ENCODE peak calls at places on chromosomes 2 and 18, in eight cellular contexts. S is adrenal gland, P is A549, I is OCI-LY7, K is IMR-90, E is colonic mucosa, A is A673, Y is stomach. T is an unnamed sample. For H3K4me1, the result is how much of the 10 kb centered on the place peaks cover.

GRCh38 chr2:59196511-59196910 is 955.4 kb upstream of the FANCL start:
- DNase-seq in S (no peak), P (no peak), I (no peak), K (peak), E (no peak), A (no peak), Y (no peak), T (no peak)

GRCh38 chr2:68849579-68850030 is 21.6 kb downstream of the BMP10 start:
- DNase-seq in S (no peak), P (peak), I (no peak), K (peak), E (no peak), A (peak), Y (no peak), T (no peak)

GRCh38 chr2:73283545-73284295 is 558 bp downstream of the FBXO41 start:
- DNase-seq in S (no peak), P (no peak), I (peak), K (no peak), E (no peak), A (peak), Y (no peak), T (no peak)

GRCh38 chr2:46669996-46670793 is 190.8 kb downstream of the TMEM247 start:
- DNase-seq in S (no peak), P (peak), I (no peak), K (peak), E (no peak), A (peak), Y (no peak), T (no peak)

GRCh38 chr2:44802409-44803099 is 138.9 kb upstream of the SIX3 start:
- DNase-seq in S (no peak), P (no peak), I (no peak), K (no peak), E (no peak), A (peak), Y (peak), T (no peak)

GRCh38 chr2:236568922-236569592 is 568 bp upstream of the ACKR3 start:
- DNase-seq in S (no peak), P (no peak), I (no peak), K (no peak), E (no peak), A (no peak), Y (no peak), T (no peak)

GRCh38 chr2:85669549-85669948 is 1.6 kb upstream of the SFTPB start:
- DNase-seq in S (no peak), P (no peak), I (peak), K (no peak), E (no peak), A (no peak), Y (no peak), T (no peak)

GRCh38 chr2:39202639-39203369 is 41.0 kb downstream of the CDKL4 start:
- DNase-seq in S (no peak), P (no peak), I (no peak), K (peak), E (no peak), A (peak), Y (no peak), T (no peak)

GRCh38 chr18:43606800-43607199 is 329.5 kb upstream of the SYT4 start:
- DNase-seq in S (no peak), P (no peak), I (no peak), K (no peak), E (no peak), A (no peak), Y (no peak), T (no peak)

GRCh38 chr18:26741041-26741440 is 124.5 kb downstream of the AQP4 start:
- DNase-seq in S (peak), P (no peak), I (no peak), K (no peak), E (no peak), A (no peak), Y (no peak), T (no peak)

GRCh38 chr2:54557601-54558187 is 101.6 kb downstream of the SPTBN1 start:
- DNase-seq in S (peak), P (peak), I (peak), K (no peak), E (peak), A (peak), Y (peak), T (peak)

GRCh38 chr2:144479138-144479537 is 40.8 kb downstream of the ZEB2 start:
- DNase-seq in S (no peak), P (no peak), I (no peak), K (peak), E (no peak), A (no peak), Y (no peak), T (no peak)

GRCh38 chr2:231032575-231033140 is 4.7 kb upstream of the C2orf72 start:
- DNase-seq in S (no peak), P (no peak), I (no peak), K (no peak), E (no peak), A (no peak), Y (no peak), T (no peak)

GRCh38 chr18:75137346-75137877 is 71.5 kb downstream of the PTGR3 start:
- DNase-seq in S (no peak), P (no peak), I (no peak), K (no peak), E (no peak), A (no peak), Y (no peak), T (no peak)

GRCh38 chr2:200314976-200315567 is 8.6 kb downstream of the SPATS2L start:
- DNase-seq in S (no peak), P (no peak), I (no peak), K (no peak), E (no peak), A (no peak), Y (no peak), T (no peak)

GRCh38 chr2:235160281-235160805 is 208.5 kb downstream of the SH3BP4 start:
- DNase-seq in S (no peak), P (no peak), I (no peak), K (no peak), E (no peak), A (peak), Y (no peak), T (no peak)

GRCh38 chr2:47569658-47570398 is 166.9 kb downstream of the MSH2 start:
- DNase-seq in S (no peak), P (peak), I (no peak), K (peak), E (no peak), A (peak), Y (no peak), T (no peak)

GRCh38 chr2:219747637-219748036 is 120.2 kb downstream of the SLC4A3 start:
- DNase-seq in S (no peak), P (no peak), I (no peak), K (no peak), E (no peak), A (no peak), Y (no peak), T (no peak)

GRCh38 chr2:61759718-61760117 is 94.1 kb downstream of the FAM161A start:
- DNase-seq in S (no peak), P (peak), I (no peak), K (peak), E (no peak), A (no peak), Y (no peak), T (no peak)

GRCh38 chr2:225867071-225867470 is 467.6 kb downstream of the NYAP2 start:
- DNase-seq in S (no peak), P (no peak), I (no peak), K (no peak), E (no peak), A (no peak), Y (no peak), T (no peak)

GRCh38 chr2:126115975-126116374 is 540.0 kb upstream of the GYPC start:
- DNase-seq in S (no peak), P (no peak), I (no peak), K (no peak), E (no peak), A (no peak), Y (no peak), T (no peak)

GRCh38 chr2:224145751-224146355 is 106.8 kb upstream of the SERPINE2 start:
- DNase-seq in S (peak), P (peak), I (no peak), K (peak), E (peak), A (peak), Y (no peak), T (peak)

GRCh38 chr2:98282109-98282508 is 64.1 kb upstream of the CNGA3 start:
- DNase-seq in S (no peak), P (no peak), I (no peak), K (no peak), E (no peak), A (no peak), Y (no peak), T (no peak)

GRCh38 chr2:101255501-101255900 is 2.8 kb downstream of the CNOT11 start:
- DNase-seq in S (no peak), P (no peak), I (no peak), K (peak), E (no peak), A (no peak), Y (no peak), T (no peak)
- H3K4me1 ChIP-seq in S (under half), P (under half), I (under half), K (under half), E (under half), A (under half), Y (half or more), T (under half)

GRCh38 chr2:142139384-142139783 is 8.6 kb upstream of the LRP1B start:
- DNase-seq in S (no peak), P (no peak), I (no peak), K (no peak), E (no peak), A (no peak), Y (no peak), T (no peak)

GRCh38 chr2:142144547-142144946 is 13.7 kb upstream of the LRP1B start:
- DNase-seq in S (no peak), P (no peak), I (no peak), K (no peak), E (no peak), A (no peak), Y (no peak), T (no peak)

GRCh38 chr2:142136571-142136970 is 5.8 kb upstream of the LRP1B start:
- DNase-seq in S (no peak), P (no peak), I (no peak), K (no peak), E (no peak), A (no peak), Y (no peak), T (no peak)

GRCh38 chr2:142142595-142142994 is 11.8 kb upstream of the LRP1B start:
- DNase-seq in S (no peak), P (no peak), I (no peak), K (no peak), E (no peak), A (peak), Y (no peak), T (no peak)

DNA sequence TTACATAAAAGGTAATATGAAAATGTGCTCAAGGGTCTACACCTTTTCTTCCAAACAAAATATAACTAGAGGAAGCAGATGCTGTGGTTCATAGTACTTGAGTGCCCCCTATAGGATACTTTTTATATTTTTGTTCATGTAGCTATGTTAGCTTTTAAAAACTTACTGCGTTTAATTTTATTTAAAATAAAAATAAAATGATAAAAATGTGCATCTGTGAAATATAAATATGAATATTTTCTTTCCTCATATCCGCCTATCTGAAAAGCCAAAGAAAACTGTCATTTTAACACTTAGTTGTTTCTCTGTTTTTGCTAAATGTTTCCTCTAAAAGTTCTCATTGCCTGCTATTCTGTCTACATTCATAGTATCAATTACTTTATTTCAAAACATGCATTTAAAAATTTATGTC is 9.6 kb upstream of the LRP1B start:
- DNase-seq in S (no peak), P (peak), I (peak), K (peak), E (no peak), A (peak), Y (no peak), T (no peak)
- TF ChIP-seq CTCF in S (peak), P (peak), I (peak), K (peak), E (peak), A (peak), Y (peak), T (peak)

GRCh38 chr18:55485666-55486065 is 102.3 kb downstream of the TCF4 start:
- DNase-seq in S (no peak), P (no peak), I (no peak), K (peak), E (no peak), A (no peak), Y (no peak), T (no peak)
- H3K4me1 ChIP-seq in S (under half), P (under half), I (under half), K (under half), E (under half), A (under half), Y (under half), T (half or more)

GRCh38 chr2:132677661-132678060 is 7.7 kb upstream of the LYPD1 start:
- DNase-seq in S (no peak), P (no peak), I (no peak), K (peak), E (no peak), A (no peak), Y (no peak), T (no peak)

GRCh38 chr2:132681766-132682165 is 11.8 kb upstream of the LYPD1 start:
- DNase-seq in S (no peak), P (no peak), I (no peak), K (peak), E (no peak), A (no peak), Y (no peak), T (no peak)

GRCh38 chr2:132678498-132678897 is 8.5 kb upstream of the LYPD1 start:
- DNase-seq in S (no peak), P (no peak), I (no peak), K (peak), E (no peak), A (no peak), Y (no peak), T (no peak)

GRCh38 chr2:132670961-132671781 is 1.2 kb upstream of the LYPD1 start:
- DNase-seq in S (no peak), P (peak), I (no peak), K (peak), E (no peak), A (peak), Y (no peak), T (no peak)

GRCh38 chr2:132676999-132677398 is 7.0 kb upstream of the LYPD1 start:
- DNase-seq in S (no peak), P (no peak), I (no peak), K (no peak), E (no peak), A (peak), Y (no peak), T (no peak)
- TF ChIP-seq CTCF in S (no peak), P (peak), I (peak), K (peak), E (no peak), A (peak), Y (no peak), T (no peak)

GRCh38 chr2:196239622-196240587 is 68.5 kb upstream of the STK17B start:
- DNase-seq in S (peak), P (no peak), I (peak), K (peak), E (peak), A (peak), Y (peak), T (peak)
- H3K4me1 ChIP-seq in S (under half), P (under half), I (half or more), K (under half), E (under half), A (under half), Y (under half), T (under half)

GRCh38 chr2:132646805-132647115 is 23.2 kb downstream of the LYPD1 start:
- DNase-seq in S (no peak), P (no peak), I (no peak), K (peak), E (no peak), A (no peak), Y (no peak), T (no peak)

GRCh38 chr2:132652501-132652900 is 17.5 kb downstream of the LYPD1 start:
- DNase-seq in S (no peak), P (no peak), I (no peak), K (no peak), E (no peak), A (peak), Y (no peak), T (no peak)

GRCh38 chr2:132654968-132655367 is 15.0 kb downstream of the LYPD1 start:
- DNase-seq in S (no peak), P (no peak), I (no peak), K (no peak), E (no peak), A (no peak), Y (no peak), T (no peak)

GRCh38 chr2:132656213-132656612 is 13.8 kb downstream of the LYPD1 start:
- DNase-seq in S (no peak), P (no peak), I (no peak), K (peak), E (no peak), A (no peak), Y (no peak), T (no peak)

DNA sequence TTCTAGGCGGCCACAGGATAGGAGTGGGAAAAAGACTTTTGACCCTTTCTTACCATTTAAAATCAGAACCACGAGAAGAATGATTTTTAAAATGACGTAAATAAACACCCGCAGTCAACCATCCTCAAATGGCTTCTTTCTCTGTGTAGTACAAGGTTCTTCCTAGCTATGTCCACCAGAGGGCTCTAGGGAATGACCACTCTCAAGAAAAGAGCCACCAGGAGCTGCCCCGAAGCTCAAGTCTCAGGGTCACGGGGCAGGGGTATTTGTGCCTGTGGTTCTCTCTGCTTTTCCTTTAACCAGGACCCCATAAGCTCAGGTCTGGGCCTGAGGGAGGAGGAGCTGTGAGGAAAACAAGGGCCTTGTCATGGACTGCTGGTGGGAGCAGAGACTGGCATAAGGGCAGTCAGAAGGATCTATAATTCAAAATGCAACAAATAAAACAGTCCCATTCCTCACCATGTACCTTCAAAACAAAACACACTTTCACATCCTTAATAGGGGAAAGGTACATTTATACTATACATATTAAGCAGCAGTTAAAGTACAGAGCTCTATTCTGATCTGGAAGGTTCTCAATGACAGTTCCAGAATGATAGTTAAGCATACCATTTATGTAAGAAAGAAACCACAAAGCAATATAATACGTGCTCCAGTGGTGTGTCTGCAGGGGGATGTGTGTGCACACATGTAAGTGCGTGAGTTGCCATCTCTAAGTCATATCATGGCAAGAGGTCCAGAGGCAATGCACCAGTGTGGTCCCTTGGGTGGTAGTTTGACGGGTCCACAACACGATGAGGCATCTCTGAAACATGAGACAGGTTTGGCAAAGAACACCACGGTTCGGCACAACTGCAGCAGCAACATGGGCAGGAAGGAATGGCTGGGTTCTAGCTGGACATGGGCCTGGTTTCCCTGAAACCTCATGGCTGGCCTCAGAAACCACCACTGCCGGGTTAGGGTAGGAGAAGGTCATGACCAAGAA is 18.6 kb downstream of the LYPD1 start:
- DNase-seq in S (peak), P (peak), I (no peak), K (peak), E (no peak), A (peak), Y (no peak), T (no peak)
- TF ChIP-seq CTCF in S (peak), P (peak), I (no peak), K (peak), E (peak), A (peak), Y (no peak), T (peak)

DNA sequence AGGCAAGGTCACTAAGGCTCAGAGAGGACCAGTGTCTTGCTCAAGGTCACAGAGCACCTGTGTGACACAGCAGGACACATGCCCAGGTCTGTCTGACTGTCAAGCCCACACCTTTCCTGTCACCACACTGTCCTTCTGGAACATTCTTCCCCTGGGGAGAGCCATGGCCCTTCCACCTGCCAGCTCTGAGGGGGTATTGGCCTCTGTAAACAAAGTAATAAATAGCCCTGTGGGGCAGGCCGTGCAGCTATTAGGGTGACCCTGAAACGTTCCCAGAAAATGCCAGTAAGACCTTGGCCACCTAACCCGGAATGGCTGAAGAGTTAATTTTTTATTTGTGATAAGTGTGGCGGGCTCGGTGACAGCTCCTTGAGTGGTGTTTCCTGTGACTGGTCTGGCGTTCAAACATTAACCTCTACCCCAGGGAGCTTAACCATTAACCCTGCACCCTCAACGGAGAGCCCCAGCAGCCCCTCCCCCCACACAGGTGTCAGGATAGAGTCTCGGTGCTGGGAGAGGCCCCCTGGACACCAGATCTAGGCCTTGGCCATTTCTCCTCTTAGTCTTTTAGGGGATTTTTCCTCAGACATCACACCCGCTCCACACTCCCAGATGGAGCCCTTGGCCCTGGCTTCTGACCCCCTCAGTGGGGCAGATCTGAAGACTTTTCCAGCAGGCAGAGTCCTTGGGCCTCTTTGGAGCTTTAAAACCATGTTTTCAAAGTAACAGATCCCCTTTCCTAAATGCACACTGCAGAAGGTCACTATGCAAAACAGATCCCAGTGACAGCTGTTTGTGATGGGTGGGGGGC is 36.6 kb downstream of the SCTR start:
- DNase-seq in S (no peak), P (peak), I (peak), K (no peak), E (peak), A (no peak), Y (peak), T (no peak)
- H3K4me1 ChIP-seq in S (under half), P (half or more), I (under half), K (under half), E (under half), A (under half), Y (half or more), T (half or more)